ENCODE peak calls at places on chromosomes 1 and 21, in nine cellular contexts. One of them, this sample, is unnamed.

GRCh38 chr1:111725192-111725591 is 14.0 kb downstream of the INKA2 start:
- DNase-seq in mesothelial cell of epicardium: no peak
- DNase-seq in naive thymus-derived CD8-positive, alpha-beta T cell: no peak
- DNase-seq in anterior cingulate cortex: no peak
- DNase-seq in CD8-positive, alpha-beta T cell: peak
- DNase-seq in activated B cell treated with CpG ODN at 0.5 μM for 24 hours: no peak
- DNase-seq in T-helper 17 cell: no peak
- DNase-seq in cardiac fibroblast: no peak
- DNase-seq in neural crest cell: no peak
- DNase-seq in this sample: peak

GRCh38 chr1:234871039-234871709 is 257.5 kb downstream of the TOMM20 start:
- DNase-seq in mesothelial cell of epicardium: no peak
- DNase-seq in naive thymus-derived CD8-positive, alpha-beta T cell: no peak
- DNase-seq in anterior cingulate cortex: no peak
- DNase-seq in CD8-positive, alpha-beta T cell: no peak
- DNase-seq in activated B cell treated with CpG ODN at 0.5 μM for 24 hours: no peak
- DNase-seq in T-helper 17 cell: no peak
- DNase-seq in cardiac fibroblast: no peak
- DNase-seq in neural crest cell: no peak
- DNase-seq in this sample: peak

GRCh38 chr1:21647431-21648373 is 21.5 kb downstream of the RAP1GAP start:
- DNase-seq in mesothelial cell of epicardium: peak
- DNase-seq in naive thymus-derived CD8-positive, alpha-beta T cell: no peak
- DNase-seq in anterior cingulate cortex: no peak
- DNase-seq in CD8-positive, alpha-beta T cell: no peak
- DNase-seq in activated B cell treated with CpG ODN at 0.5 μM for 24 hours: no peak
- DNase-seq in T-helper 17 cell: no peak
- DNase-seq in cardiac fibroblast: peak
- DNase-seq in neural crest cell: peak
- DNase-seq in this sample: no peak

GRCh38 chr21:46115441-46116188 is 17.7 kb downstream of the COL6A2 start:
- DNase-seq in mesothelial cell of epicardium: peak
- DNase-seq in naive thymus-derived CD8-positive, alpha-beta T cell: peak
- DNase-seq in anterior cingulate cortex: no peak
- DNase-seq in CD8-positive, alpha-beta T cell: no peak
- DNase-seq in activated B cell treated with CpG ODN at 0.5 μM for 24 hours: peak
- DNase-seq in T-helper 17 cell: no peak
- DNase-seq in cardiac fibroblast: no peak
- DNase-seq in neural crest cell: no peak
- DNase-seq in this sample: peak

GRCh38 chr1:154193821-154194220 is 1.9 kb upstream of the TPM3 start:
- DNase-seq in mesothelial cell of epicardium: no peak
- DNase-seq in naive thymus-derived CD8-positive, alpha-beta T cell: no peak
- DNase-seq in anterior cingulate cortex: no peak
- DNase-seq in CD8-positive, alpha-beta T cell: no peak
- DNase-seq in activated B cell treated with CpG ODN at 0.5 μM for 24 hours: no peak
- DNase-seq in T-helper 17 cell: no peak
- DNase-seq in cardiac fibroblast: peak
- DNase-seq in neural crest cell: no peak
- DNase-seq in this sample: no peak

GRCh38 chr1:1208713-1209433 is 2.5 kb upstream of the TNFRSF18 start:
- DNase-seq in mesothelial cell of epicardium: no peak
- DNase-seq in naive thymus-derived CD8-positive, alpha-beta T cell: no peak
- DNase-seq in anterior cingulate cortex: no peak
- DNase-seq in CD8-positive, alpha-beta T cell: no peak
- DNase-seq in activated B cell treated with CpG ODN at 0.5 μM for 24 hours: peak
- DNase-seq in T-helper 17 cell: peak
- DNase-seq in cardiac fibroblast: no peak
- DNase-seq in neural crest cell: no peak
- DNase-seq in this sample: no peak

GRCh38 chr1:48007044-48007443 is 9.9 kb upstream of the TRABD2B start:
- DNase-seq in mesothelial cell of epicardium: no peak
- DNase-seq in naive thymus-derived CD8-positive, alpha-beta T cell: no peak
- DNase-seq in anterior cingulate cortex: no peak
- DNase-seq in CD8-positive, alpha-beta T cell: no peak
- DNase-seq in activated B cell treated with CpG ODN at 0.5 μM for 24 hours: no peak
- DNase-seq in T-helper 17 cell: no peak
- DNase-seq in cardiac fibroblast: no peak
- DNase-seq in neural crest cell: no peak
- DNase-seq in this sample: no peak

GRCh38 chr1:33349081-33349759 is 28.3 kb upstream of the A3GALT2 start:
- DNase-seq in mesothelial cell of epicardium: no peak
- DNase-seq in naive thymus-derived CD8-positive, alpha-beta T cell: peak
- DNase-seq in anterior cingulate cortex: no peak
- DNase-seq in CD8-positive, alpha-beta T cell: peak
- DNase-seq in activated B cell treated with CpG ODN at 0.5 μM for 24 hours: no peak
- DNase-seq in T-helper 17 cell: peak
- DNase-seq in cardiac fibroblast: no peak
- DNase-seq in neural crest cell: peak
- DNase-seq in this sample: peak

GRCh38 chr1:238487931-238488330 is 597.2 kb upstream of the ZP4 start:
- DNase-seq in mesothelial cell of epicardium: no peak
- DNase-seq in naive thymus-derived CD8-positive, alpha-beta T cell: no peak
- DNase-seq in anterior cingulate cortex: no peak
- DNase-seq in CD8-positive, alpha-beta T cell: no peak
- DNase-seq in activated B cell treated with CpG ODN at 0.5 μM for 24 hours: no peak
- DNase-seq in T-helper 17 cell: no peak
- DNase-seq in cardiac fibroblast: peak
- DNase-seq in neural crest cell: no peak
- DNase-seq in this sample: no peak

GRCh38 chr1:182281541-182281940 is 110.0 kb downstream of the GLUL start:
- DNase-seq in mesothelial cell of epicardium: no peak
- DNase-seq in naive thymus-derived CD8-positive, alpha-beta T cell: no peak
- DNase-seq in anterior cingulate cortex: no peak
- DNase-seq in CD8-positive, alpha-beta T cell: no peak
- DNase-seq in activated B cell treated with CpG ODN at 0.5 μM for 24 hours: no peak
- DNase-seq in T-helper 17 cell: no peak
- DNase-seq in cardiac fibroblast: no peak
- DNase-seq in neural crest cell: no peak
- DNase-seq in this sample: no peak

GRCh38 chr1:185720633-185721272 is 13.4 kb upstream of the HMCN1 start:
- DNase-seq in mesothelial cell of epicardium: no peak
- DNase-seq in naive thymus-derived CD8-positive, alpha-beta T cell: no peak
- DNase-seq in anterior cingulate cortex: no peak
- DNase-seq in CD8-positive, alpha-beta T cell: no peak
- DNase-seq in activated B cell treated with CpG ODN at 0.5 μM for 24 hours: no peak
- DNase-seq in T-helper 17 cell: no peak
- DNase-seq in cardiac fibroblast: peak
- DNase-seq in neural crest cell: no peak
- DNase-seq in this sample: no peak

GRCh38 chr1:23742670-23743286 is 493 bp upstream of the ELOA start:
- DNase-seq in mesothelial cell of epicardium: no peak
- DNase-seq in naive thymus-derived CD8-positive, alpha-beta T cell: no peak
- DNase-seq in anterior cingulate cortex: no peak
- DNase-seq in CD8-positive, alpha-beta T cell: no peak
- DNase-seq in activated B cell treated with CpG ODN at 0.5 μM for 24 hours: no peak
- DNase-seq in T-helper 17 cell: peak
- DNase-seq in cardiac fibroblast: peak
- DNase-seq in neural crest cell: no peak
- DNase-seq in this sample: no peak

GRCh38 chr1:10794724-10795304 is 1.6 kb downstream of the CASZ1 start:
- DNase-seq in mesothelial cell of epicardium: no peak
- DNase-seq in naive thymus-derived CD8-positive, alpha-beta T cell: no peak
- DNase-seq in anterior cingulate cortex: no peak
- DNase-seq in CD8-positive, alpha-beta T cell: no peak
- DNase-seq in activated B cell treated with CpG ODN at 0.5 μM for 24 hours: no peak
- DNase-seq in T-helper 17 cell: no peak
- DNase-seq in cardiac fibroblast: peak
- DNase-seq in neural crest cell: no peak
- DNase-seq in this sample: peak

GRCh38 chr1:201178718-201179117 is 11.9 kb upstream of the IGFN1 start:
- DNase-seq in mesothelial cell of epicardium: no peak
- DNase-seq in naive thymus-derived CD8-positive, alpha-beta T cell: no peak
- DNase-seq in anterior cingulate cortex: no peak
- DNase-seq in CD8-positive, alpha-beta T cell: no peak
- DNase-seq in activated B cell treated with CpG ODN at 0.5 μM for 24 hours: no peak
- DNase-seq in T-helper 17 cell: no peak
- DNase-seq in cardiac fibroblast: no peak
- DNase-seq in neural crest cell: no peak
- DNase-seq in this sample: no peak

GRCh38 chr1:115176189-115176588 is 86.9 kb upstream of the TSPAN2 start:
- DNase-seq in mesothelial cell of epicardium: no peak
- DNase-seq in naive thymus-derived CD8-positive, alpha-beta T cell: no peak
- DNase-seq in anterior cingulate cortex: no peak
- DNase-seq in CD8-positive, alpha-beta T cell: no peak
- DNase-seq in activated B cell treated with CpG ODN at 0.5 μM for 24 hours: no peak
- DNase-seq in T-helper 17 cell: no peak
- DNase-seq in cardiac fibroblast: no peak
- DNase-seq in neural crest cell: no peak
- DNase-seq in this sample: no peak

GRCh38 chr1:85611856-85612255 is 31.3 kb downstream of the CCN1 start:
- DNase-seq in mesothelial cell of epicardium: no peak
- DNase-seq in naive thymus-derived CD8-positive, alpha-beta T cell: no peak
- DNase-seq in anterior cingulate cortex: no peak
- DNase-seq in CD8-positive, alpha-beta T cell: no peak
- DNase-seq in activated B cell treated with CpG ODN at 0.5 μM for 24 hours: no peak
- DNase-seq in T-helper 17 cell: no peak
- DNase-seq in cardiac fibroblast: peak
- DNase-seq in neural crest cell: no peak
- DNase-seq in this sample: no peak

GRCh38 chr1:32101233-32101681 is 6.6 kb upstream of the KPNA6 start:
- DNase-seq in mesothelial cell of epicardium: no peak
- DNase-seq in naive thymus-derived CD8-positive, alpha-beta T cell: no peak
- DNase-seq in anterior cingulate cortex: no peak
- DNase-seq in CD8-positive, alpha-beta T cell: no peak
- DNase-seq in activated B cell treated with CpG ODN at 0.5 μM for 24 hours: no peak
- DNase-seq in T-helper 17 cell: no peak
- DNase-seq in cardiac fibroblast: peak
- DNase-seq in neural crest cell: no peak
- DNase-seq in this sample: no peak

GRCh38 chr1:192474080-192474683 is 101.4 kb upstream of the RGS1 start:
- DNase-seq in mesothelial cell of epicardium: no peak
- DNase-seq in naive thymus-derived CD8-positive, alpha-beta T cell: no peak
- DNase-seq in anterior cingulate cortex: no peak
- DNase-seq in CD8-positive, alpha-beta T cell: no peak
- DNase-seq in activated B cell treated with CpG ODN at 0.5 μM for 24 hours: no peak
- DNase-seq in T-helper 17 cell: no peak
- DNase-seq in cardiac fibroblast: peak
- DNase-seq in neural crest cell: peak
- DNase-seq in this sample: no peak

GRCh38 chr1:21567241-21568005 is 58.2 kb downstream of the ALPL start:
- DNase-seq in mesothelial cell of epicardium: no peak
- DNase-seq in naive thymus-derived CD8-positive, alpha-beta T cell: no peak
- DNase-seq in anterior cingulate cortex: no peak
- DNase-seq in CD8-positive, alpha-beta T cell: no peak
- DNase-seq in activated B cell treated with CpG ODN at 0.5 μM for 24 hours: no peak
- DNase-seq in T-helper 17 cell: no peak
- DNase-seq in cardiac fibroblast: peak
- DNase-seq in neural crest cell: no peak
- DNase-seq in this sample: no peak

GRCh38 chr1:115089443-115090340 is at the start of gene TSPAN2:
- DNase-seq in mesothelial cell of epicardium: peak
- DNase-seq in naive thymus-derived CD8-positive, alpha-beta T cell: peak
- DNase-seq in anterior cingulate cortex: no peak
- DNase-seq in CD8-positive, alpha-beta T cell: peak
- DNase-seq in activated B cell treated with CpG ODN at 0.5 μM for 24 hours: peak
- DNase-seq in T-helper 17 cell: peak
- DNase-seq in cardiac fibroblast: peak
- DNase-seq in neural crest cell: peak
- DNase-seq in this sample: peak

GRCh38 chr1:172460177-172460576 is 16.3 kb upstream of the PIGC start:
- DNase-seq in mesothelial cell of epicardium: no peak
- DNase-seq in naive thymus-derived CD8-positive, alpha-beta T cell: no peak
- DNase-seq in anterior cingulate cortex: no peak
- DNase-seq in CD8-positive, alpha-beta T cell: no peak
- DNase-seq in activated B cell treated with CpG ODN at 0.5 μM for 24 hours: no peak
- DNase-seq in T-helper 17 cell: no peak
- DNase-seq in cardiac fibroblast: no peak
- DNase-seq in neural crest cell: no peak
- DNase-seq in this sample: no peak

GRCh38 chr1:8598783-8599182 is 218.7 kb downstream of the RERE start:
- DNase-seq in mesothelial cell of epicardium: no peak
- DNase-seq in naive thymus-derived CD8-positive, alpha-beta T cell: no peak
- DNase-seq in anterior cingulate cortex: no peak
- DNase-seq in CD8-positive, alpha-beta T cell: no peak
- DNase-seq in activated B cell treated with CpG ODN at 0.5 μM for 24 hours: no peak
- DNase-seq in T-helper 17 cell: no peak
- DNase-seq in cardiac fibroblast: no peak
- DNase-seq in neural crest cell: no peak
- DNase-seq in this sample: no peak

GRCh38 chr1:226397955-226398636 is 9.8 kb downstream of the PARP1 start:
- DNase-seq in mesothelial cell of epicardium: no peak
- DNase-seq in naive thymus-derived CD8-positive, alpha-beta T cell: no peak
- DNase-seq in anterior cingulate cortex: no peak
- DNase-seq in CD8-positive, alpha-beta T cell: no peak
- DNase-seq in activated B cell treated with CpG ODN at 0.5 μM for 24 hours: no peak
- DNase-seq in T-helper 17 cell: no peak
- DNase-seq in cardiac fibroblast: no peak
- DNase-seq in neural crest cell: no peak
- DNase-seq in this sample: no peak

This sample was measured in upper lobe of left lung.